ENCODE peak calls at places on chromosomes 12 and 14, in eight cellular contexts. One of them, this sample, is unnamed.
A peak's percentile ranks its signal among the peaks of the same experiment; 100 is the strongest.

GRCh38 chr14:93967637-93968250 is 8.6 kb downstream of the ASB2 start:
- DNase-seq in AG04450: no peak
- DNase-seq in spleen: no peak
- DNase-seq in heart right ventricle: no peak
- DNase-seq in gastrocnemius medialis: no peak
- DNase-seq in uterus: no peak
- DNase-seq in A549: no peak
- DNase-seq in mucosa of descending colon: no peak
- DNase-seq in this sample: no peak

GRCh38 chr14:100673807-100674154 is 52.9 kb upstream of the DLK1 start:
- DNase-seq in AG04450: no peak
- DNase-seq in heart right ventricle: no peak
- DNase-seq in gastrocnemius medialis: no peak
- DNase-seq in mucosa of descending colon: no peak
- DNase-seq in uterus: no peak
- DNase-seq in spleen: no peak
- DNase-seq in A549: no peak
- DNase-seq in this sample: no peak

GRCh38 chr12:115163710-115164109 is 479.7 kb upstream of the TBX3 start:
- DNase-seq in AG04450: no peak
- DNase-seq in spleen: no peak
- DNase-seq in gastrocnemius medialis: no peak
- DNase-seq in heart right ventricle: no peak
- DNase-seq in uterus: no peak
- DNase-seq in mucosa of descending colon: no peak
- DNase-seq in A549: no peak
- DNase-seq in this sample: no peak

GRCh38 chr12:9634177-9634803 is 26.6 kb upstream of the KLRB1 start:
- DNase-seq in AG04450: no peak
- DNase-seq in heart right ventricle: no peak
- DNase-seq in A549: peak; percentile 49
- DNase-seq in spleen: no peak
- DNase-seq in uterus: no peak
- DNase-seq in mucosa of descending colon: no peak
- DNase-seq in gastrocnemius medialis: no peak
- DNase-seq in this sample: peak; percentile 27

GRCh38 chr14:90409209-90409730 is 12.4 kb downstream of the CALM1 start:
- DNase-seq in spleen: no peak
- DNase-seq in uterus: peak; percentile 78
- DNase-seq in mucosa of descending colon: no peak
- DNase-seq in heart right ventricle: no peak
- DNase-seq in A549: peak; percentile 77
- DNase-seq in gastrocnemius medialis: no peak
- DNase-seq in AG04450: peak; percentile 90
- DNase-seq in this sample: no peak

GRCh38 chr12:94875525-94875924 is 128.0 kb downstream of the NDUFA12 start:
- DNase-seq in heart right ventricle: no peak
- DNase-seq in uterus: no peak
- DNase-seq in A549: peak; percentile 69
- DNase-seq in AG04450: no peak
- DNase-seq in mucosa of descending colon: no peak
- DNase-seq in spleen: no peak
- DNase-seq in gastrocnemius medialis: no peak
- DNase-seq in this sample: no peak

GRCh38 chr12:131621701-131622421 is 89.0 kb upstream of the SFSWAP start:
- DNase-seq in AG04450: no peak
- DNase-seq in uterus: no peak
- DNase-seq in A549: no peak
- DNase-seq in gastrocnemius medialis: no peak
- DNase-seq in heart right ventricle: no peak
- DNase-seq in mucosa of descending colon: no peak
- DNase-seq in spleen: peak; percentile 65
- DNase-seq in this sample: peak; percentile 71

GRCh38 chr12:49256274-49256637 is 8.6 kb upstream of the TUBA1C start:
- DNase-seq in A549: no peak
- DNase-seq in mucosa of descending colon: no peak
- DNase-seq in AG04450: no peak
- DNase-seq in heart right ventricle: no peak
- DNase-seq in uterus: no peak
- DNase-seq in gastrocnemius medialis: no peak
- DNase-seq in spleen: no peak
- DNase-seq in this sample: no peak

GRCh38 chr12:10503460-10503859 is 2.2 kb upstream of the EIF2S3B start:
- DNase-seq in gastrocnemius medialis: no peak
- DNase-seq in uterus: no peak
- DNase-seq in spleen: no peak
- DNase-seq in heart right ventricle: no peak
- DNase-seq in AG04450: no peak
- DNase-seq in mucosa of descending colon: no peak
- DNase-seq in A549: no peak
- DNase-seq in this sample: no peak

GRCh38 chr12:26032719-26033241 is 74.3 kb downstream of the RASSF8 start:
- DNase-seq in uterus: no peak
- DNase-seq in mucosa of descending colon: no peak
- DNase-seq in spleen: no peak
- DNase-seq in heart right ventricle: no peak
- DNase-seq in A549: no peak
- DNase-seq in AG04450: no peak
- DNase-seq in gastrocnemius medialis: no peak
- DNase-seq in this sample: no peak

GRCh38 chr12:115404761-115405470 is 720.9 kb upstream of the TBX3 start:
- DNase-seq in mucosa of descending colon: no peak
- DNase-seq in spleen: no peak
- DNase-seq in gastrocnemius medialis: no peak
- DNase-seq in A549: peak; percentile 35
- DNase-seq in AG04450: peak; percentile 65
- DNase-seq in heart right ventricle: no peak
- DNase-seq in uterus: no peak
- DNase-seq in this sample: no peak

GRCh38 chr12:49557917-49558215 is 10.1 kb downstream of the MCRS1 start:
- DNase-seq in A549: peak; percentile 58
- DNase-seq in gastrocnemius medialis: no peak
- DNase-seq in heart right ventricle: no peak
- DNase-seq in AG04450: no peak
- DNase-seq in mucosa of descending colon: no peak
- DNase-seq in spleen: peak; percentile 13
- DNase-seq in uterus: no peak
- DNase-seq in this sample: no peak

GRCh38 chr12:98595152-98595988 is 1.9 kb downstream of the SLC25A3 start:
- DNase-seq in AG04450: peak; percentile 29
- DNase-seq in uterus: no peak
- DNase-seq in A549: no peak
- DNase-seq in heart right ventricle: no peak
- DNase-seq in spleen: no peak
- DNase-seq in mucosa of descending colon: no peak
- DNase-seq in gastrocnemius medialis: no peak
- DNase-seq in this sample: no peak

GRCh38 chr12:124915249-124916236 is 1.1 kb upstream of the UBC start:
- DNase-seq in mucosa of descending colon: peak; percentile 82
- DNase-seq in spleen: no peak
- DNase-seq in AG04450: no peak
- DNase-seq in uterus: no peak
- DNase-seq in A549: peak; percentile 86
- DNase-seq in heart right ventricle: no peak
- DNase-seq in gastrocnemius medialis: peak; percentile 62
- DNase-seq in this sample: no peak

GRCh38 chr14:100392266-100392850 is 69.2 kb downstream of the SLC25A47 start:
- DNase-seq in gastrocnemius medialis: no peak
- DNase-seq in AG04450: no peak
- DNase-seq in mucosa of descending colon: no peak
- DNase-seq in spleen: no peak
- DNase-seq in A549: no peak
- DNase-seq in heart right ventricle: no peak
- DNase-seq in uterus: no peak
- DNase-seq in this sample: no peak

GRCh38 chr14:22837059-22837749 is 819 bp downstream of the MMP14 start:
- DNase-seq in spleen: peak; percentile 83
- DNase-seq in A549: no peak
- DNase-seq in gastrocnemius medialis: no peak
- DNase-seq in AG04450: no peak
- DNase-seq in mucosa of descending colon: peak; percentile 62
- DNase-seq in uterus: peak; percentile 70
- DNase-seq in heart right ventricle: peak; percentile 73
- DNase-seq in this sample: peak; percentile 61

GRCh38 chr12:51890135-51890464 is 2.2 kb downstream of the ANKRD33 start:
- DNase-seq in mucosa of descending colon: no peak
- DNase-seq in AG04450: no peak
- DNase-seq in heart right ventricle: no peak
- DNase-seq in A549: no peak
- DNase-seq in spleen: no peak
- DNase-seq in uterus: no peak
- DNase-seq in gastrocnemius medialis: no peak
- DNase-seq in this sample: no peak

GRCh38 chr14:90398841-90399540 is 2.2 kb downstream of the CALM1 start:
- DNase-seq in mucosa of descending colon: no peak
- DNase-seq in A549: no peak
- DNase-seq in gastrocnemius medialis: no peak
- DNase-seq in AG04450: no peak
- DNase-seq in uterus: no peak
- DNase-seq in heart right ventricle: no peak
- DNase-seq in spleen: no peak
- DNase-seq in this sample: no peak

GRCh38 chr12:56958422-56958821 is 1.0 kb upstream of the RDH16 start:
- DNase-seq in spleen: no peak
- DNase-seq in mucosa of descending colon: no peak
- DNase-seq in gastrocnemius medialis: no peak
- DNase-seq in uterus: no peak
- DNase-seq in A549: no peak
- DNase-seq in AG04450: no peak
- DNase-seq in heart right ventricle: no peak
- DNase-seq in this sample: no peak

GRCh38 chr14:67536087-67536486 is 3.0 kb downstream of the PLEKHH1 start:
- DNase-seq in uterus: no peak
- DNase-seq in mucosa of descending colon: no peak
- DNase-seq in spleen: no peak
- DNase-seq in heart right ventricle: no peak
- DNase-seq in AG04450: no peak
- DNase-seq in gastrocnemius medialis: no peak
- DNase-seq in A549: no peak
- DNase-seq in this sample: no peak

GRCh38 chr14:67532998-67533753 is at the start of gene PLEKHH1:
- DNase-seq in AG04450: no peak
- DNase-seq in uterus: peak; percentile 59
- DNase-seq in heart right ventricle: peak; percentile 79
- DNase-seq in A549: peak; percentile 77
- DNase-seq in mucosa of descending colon: peak; percentile 89
- DNase-seq in gastrocnemius medialis: peak; percentile 35
- DNase-seq in spleen: peak; percentile 88
- DNase-seq in this sample: peak; percentile 76

GRCh38 chr14:67529947-67530935 is 2.8 kb upstream of the PLEKHH1 start:
- DNase-seq in mucosa of descending colon: no peak
- DNase-seq in heart right ventricle: no peak
- DNase-seq in uterus: no peak
- DNase-seq in gastrocnemius medialis: no peak
- DNase-seq in spleen: no peak
- DNase-seq in A549: no peak
- DNase-seq in AG04450: no peak
- DNase-seq in this sample: no peak

GRCh38 chr14:67533754-67534085 is 630 bp downstream of the PLEKHH1 start:
- DNase-seq in AG04450: no peak
- DNase-seq in uterus: no peak
- DNase-seq in mucosa of descending colon: no peak
- DNase-seq in spleen: no peak
- DNase-seq in gastrocnemius medialis: no peak
- DNase-seq in A549: no peak
- DNase-seq in heart right ventricle: no peak
- DNase-seq in this sample: no peak

DNA sequence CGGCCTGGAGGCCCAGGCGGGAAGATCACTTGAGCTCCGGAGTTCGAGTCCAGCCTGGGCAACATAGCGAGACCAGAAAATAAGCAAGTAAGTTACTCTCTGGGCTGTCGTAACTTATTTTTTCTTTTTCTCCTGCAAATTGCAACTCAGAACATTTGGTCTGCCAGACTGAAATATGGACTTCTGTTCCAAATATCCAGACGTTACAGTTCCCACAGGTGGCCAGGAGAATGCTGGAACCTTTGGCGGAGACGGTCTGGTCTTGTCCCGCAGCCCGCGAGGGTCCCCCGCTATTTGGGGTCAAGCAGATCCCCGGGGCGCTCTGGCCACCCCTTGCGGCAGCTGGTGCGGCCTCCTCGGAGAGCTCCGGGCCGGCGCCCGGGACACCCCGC is 488 bp upstream of the PLEKHH1 start:
- DNase-seq in heart right ventricle: no peak
- DNase-seq in spleen: no peak
- DNase-seq in mucosa of descending colon: no peak
- DNase-seq in gastrocnemius medialis: no peak
- DNase-seq in uterus: no peak
- DNase-seq in A549: no peak
- DNase-seq in AG04450: no peak
- DNase-seq in this sample: no peak
- TF ChIP-seq CTCF in heart right ventricle: no peak
- TF ChIP-seq CTCF in spleen: no peak
- TF ChIP-seq CTCF in mucosa of descending colon: no peak
- TF ChIP-seq CTCF in gastrocnemius medialis: no peak
- TF ChIP-seq CTCF in uterus: no peak
- TF ChIP-seq CTCF in A549: no peak
- TF ChIP-seq CTCF in AG04450: no peak
- TF ChIP-seq CTCF in this sample: no peak

GRCh38 chr12:85657836-85658235 is 178.4 kb downstream of the RASSF9 start:
- DNase-seq in heart right ventricle: no peak
- DNase-seq in mucosa of descending colon: no peak
- DNase-seq in spleen: no peak
- DNase-seq in gastrocnemius medialis: no peak
- DNase-seq in AG04450: no peak
- DNase-seq in uterus: no peak
- DNase-seq in A549: no peak
- DNase-seq in this sample: no peak
- TF ChIP-seq CTCF in heart right ventricle: no peak
- TF ChIP-seq CTCF in mucosa of descending colon: no peak
- TF ChIP-seq CTCF in spleen: no peak
- TF ChIP-seq CTCF in gastrocnemius medialis: no peak
- TF ChIP-seq CTCF in AG04450: no peak
- TF ChIP-seq CTCF in uterus: no peak
- TF ChIP-seq CTCF in A549: no peak
- TF ChIP-seq CTCF in this sample: no peak

DNA sequence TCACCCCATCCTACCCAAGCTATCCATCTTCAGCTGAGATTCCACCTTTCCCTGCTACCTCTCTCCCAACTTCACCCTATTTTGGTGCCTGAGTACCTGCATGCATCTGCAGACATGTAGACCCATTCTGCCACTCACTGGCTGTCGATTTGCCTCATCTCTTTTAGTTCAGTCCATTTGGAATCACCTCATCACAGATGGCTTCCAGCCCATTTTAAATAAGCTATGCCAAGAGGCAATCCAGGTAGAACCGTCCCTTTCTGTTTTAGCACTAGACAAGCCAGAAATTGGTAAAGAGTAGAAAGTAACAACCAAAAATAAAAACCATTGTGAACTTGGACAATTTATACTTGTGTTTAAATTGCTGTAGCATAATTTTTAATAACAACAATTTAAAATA is 11.3 kb downstream of the SLC35F4 start:
- DNase-seq in heart right ventricle: no peak
- DNase-seq in mucosa of descending colon: no peak
- DNase-seq in AG04450: no peak
- DNase-seq in gastrocnemius medialis: no peak
- DNase-seq in A549: no peak
- DNase-seq in spleen: no peak
- DNase-seq in uterus: no peak
- DNase-seq in this sample: no peak
- TF ChIP-seq CTCF in heart right ventricle: no peak
- TF ChIP-seq CTCF in mucosa of descending colon: no peak
- TF ChIP-seq CTCF in AG04450: no peak
- TF ChIP-seq CTCF in gastrocnemius medialis: no peak
- TF ChIP-seq CTCF in A549: no peak
- TF ChIP-seq CTCF in spleen: no peak
- TF ChIP-seq CTCF in uterus: no peak
- TF ChIP-seq CTCF in this sample: no peak

GRCh38 chr14:82419933-82420332 is 886.3 kb upstream of the SEL1L start:
- DNase-seq in gastrocnemius medialis: no peak
- DNase-seq in AG04450: no peak
- DNase-seq in mucosa of descending colon: no peak
- DNase-seq in heart right ventricle: no peak
- DNase-seq in A549: no peak
- DNase-seq in spleen: no peak
- DNase-seq in uterus: no peak
- DNase-seq in this sample: no peak
- TF ChIP-seq CTCF in gastrocnemius medialis: no peak
- TF ChIP-seq CTCF in AG04450: no peak
- TF ChIP-seq CTCF in mucosa of descending colon: no peak
- TF ChIP-seq CTCF in heart right ventricle: no peak
- TF ChIP-seq CTCF in A549: no peak
- TF ChIP-seq CTCF in spleen: no peak
- TF ChIP-seq CTCF in uterus: no peak
- TF ChIP-seq CTCF in this sample: no peak